ENCODE peak calls at places on chromosomes 4 and X, in seven cellular contexts. One of them, this sample, is unnamed.

GRCh38 chr4:2141762-2142520 is 82.8 kb downstream of the NAT8L start:
- DNase-seq in gastrocnemius medialis: no peak
- DNase-seq in activated B cell treated with CpG ODN at 0.5 μM for 24 hours: no peak
- DNase-seq in heart right ventricle: no peak
- DNase-seq in tibial nerve: no peak
- DNase-seq in BJ: no peak
- DNase-seq in thoracic aorta: no peak
- DNase-seq in this sample: no peak

GRCh38 chr4:48334900-48335384 is 6.4 kb upstream of the SLAIN2 start:
- DNase-seq in thoracic aorta: no peak
- DNase-seq in BJ: no peak
- DNase-seq in gastrocnemius medialis: no peak
- DNase-seq in tibial nerve: no peak
- DNase-seq in heart right ventricle: no peak
- DNase-seq in activated B cell treated with CpG ODN at 0.5 μM for 24 hours: no peak
- DNase-seq in this sample: no peak

GRCh38 chr4:150722908-150723362 is 141.0 kb downstream of the MAB21L2 start:
- DNase-seq in BJ: no peak
- DNase-seq in thoracic aorta: peak
- DNase-seq in gastrocnemius medialis: peak
- DNase-seq in heart right ventricle: peak
- DNase-seq in tibial nerve: peak
- DNase-seq in activated B cell treated with CpG ODN at 0.5 μM for 24 hours: no peak
- DNase-seq in this sample: no peak

GRCh38 chr4:154082760-154083530 is 294.1 kb upstream of the SFRP2 start:
- DNase-seq in gastrocnemius medialis: no peak
- DNase-seq in activated B cell treated with CpG ODN at 0.5 μM for 24 hours: no peak
- DNase-seq in heart right ventricle: no peak
- DNase-seq in thoracic aorta: no peak
- DNase-seq in tibial nerve: no peak
- DNase-seq in BJ: no peak
- DNase-seq in this sample: peak

GRCh38 chr4:6118201-6118600 is 82.1 kb downstream of the JAKMIP1 start:
- DNase-seq in activated B cell treated with CpG ODN at 0.5 μM for 24 hours: no peak
- DNase-seq in thoracic aorta: no peak
- DNase-seq in BJ: no peak
- DNase-seq in heart right ventricle: no peak
- DNase-seq in tibial nerve: no peak
- DNase-seq in gastrocnemius medialis: no peak
- DNase-seq in this sample: no peak

GRCh38 chr4:151226004-151226932 is 50.7 kb upstream of the PRSS48 start:
- DNase-seq in activated B cell treated with CpG ODN at 0.5 μM for 24 hours: no peak
- DNase-seq in BJ: peak
- DNase-seq in tibial nerve: no peak
- DNase-seq in gastrocnemius medialis: no peak
- DNase-seq in thoracic aorta: no peak
- DNase-seq in heart right ventricle: no peak
- DNase-seq in this sample: no peak

GRCh38 chr4:77050962-77051361 is 24.8 kb downstream of the CCNI start:
- DNase-seq in tibial nerve: no peak
- DNase-seq in BJ: no peak
- DNase-seq in activated B cell treated with CpG ODN at 0.5 μM for 24 hours: no peak
- DNase-seq in heart right ventricle: no peak
- DNase-seq in thoracic aorta: no peak
- DNase-seq in gastrocnemius medialis: no peak
- DNase-seq in this sample: no peak

GRCh38 chrX:150680974-150681373 is 12.2 kb upstream of the MTMR1 start:
- DNase-seq in tibial nerve: no peak
- DNase-seq in BJ: no peak
- DNase-seq in heart right ventricle: no peak
- DNase-seq in gastrocnemius medialis: no peak
- DNase-seq in thoracic aorta: no peak
- DNase-seq in activated B cell treated with CpG ODN at 0.5 μM for 24 hours: no peak
- DNase-seq in this sample: no peak

GRCh38 chrX:41677661-41678060 is 11.1 kb upstream of the GPR34 start:
- DNase-seq in BJ: no peak
- DNase-seq in activated B cell treated with CpG ODN at 0.5 μM for 24 hours: no peak
- DNase-seq in thoracic aorta: no peak
- DNase-seq in heart right ventricle: no peak
- DNase-seq in tibial nerve: no peak
- DNase-seq in gastrocnemius medialis: no peak
- DNase-seq in this sample: no peak

GRCh38 chrX:13305091-13305490 is 14.8 kb downstream of the ATXN3L start:
- DNase-seq in thoracic aorta: no peak
- DNase-seq in heart right ventricle: no peak
- DNase-seq in tibial nerve: no peak
- DNase-seq in gastrocnemius medialis: no peak
- DNase-seq in activated B cell treated with CpG ODN at 0.5 μM for 24 hours: no peak
- DNase-seq in BJ: no peak
- DNase-seq in this sample: no peak

GRCh38 chr4:99783940-99784339 is 32.7 kb upstream of the DAPP1 start:
- DNase-seq in thoracic aorta: no peak
- DNase-seq in gastrocnemius medialis: no peak
- DNase-seq in tibial nerve: no peak
- DNase-seq in heart right ventricle: no peak
- DNase-seq in activated B cell treated with CpG ODN at 0.5 μM for 24 hours: no peak
- DNase-seq in BJ: no peak
- DNase-seq in this sample: no peak

GRCh38 chrX:23919706-23920320 is 12.0 kb downstream of the CXorf58 start:
- DNase-seq in heart right ventricle: no peak
- DNase-seq in thoracic aorta: no peak
- DNase-seq in BJ: no peak
- DNase-seq in gastrocnemius medialis: no peak
- DNase-seq in tibial nerve: no peak
- DNase-seq in activated B cell treated with CpG ODN at 0.5 μM for 24 hours: no peak
- DNase-seq in this sample: peak

GRCh38 chrX:107447642-107448041 is 1.8 kb upstream of the FRMPD3 start:
- DNase-seq in activated B cell treated with CpG ODN at 0.5 μM for 24 hours: no peak
- DNase-seq in tibial nerve: no peak
- DNase-seq in heart right ventricle: no peak
- DNase-seq in BJ: no peak
- DNase-seq in thoracic aorta: no peak
- DNase-seq in gastrocnemius medialis: no peak
- DNase-seq in this sample: no peak

GRCh38 chrX:107450823-107451509 is 1.5 kb downstream of the FRMPD3 start:
- DNase-seq in thoracic aorta: no peak
- DNase-seq in gastrocnemius medialis: no peak
- DNase-seq in tibial nerve: no peak
- DNase-seq in BJ: no peak
- DNase-seq in activated B cell treated with CpG ODN at 0.5 μM for 24 hours: no peak
- DNase-seq in heart right ventricle: no peak
- DNase-seq in this sample: peak

GRCh38 chrX:107451754-107452153 is 2.3 kb downstream of the FRMPD3 start:
- DNase-seq in activated B cell treated with CpG ODN at 0.5 μM for 24 hours: no peak
- DNase-seq in BJ: no peak
- DNase-seq in gastrocnemius medialis: no peak
- DNase-seq in heart right ventricle: no peak
- DNase-seq in thoracic aorta: no peak
- DNase-seq in tibial nerve: no peak
- DNase-seq in this sample: no peak

GRCh38 chrX:107449490-107450175 is at the start of gene FRMPD3:
- DNase-seq in thoracic aorta: no peak
- DNase-seq in BJ: no peak
- DNase-seq in activated B cell treated with CpG ODN at 0.5 μM for 24 hours: no peak
- DNase-seq in gastrocnemius medialis: no peak
- DNase-seq in tibial nerve: no peak
- DNase-seq in heart right ventricle: no peak
- DNase-seq in this sample: no peak

DNA sequence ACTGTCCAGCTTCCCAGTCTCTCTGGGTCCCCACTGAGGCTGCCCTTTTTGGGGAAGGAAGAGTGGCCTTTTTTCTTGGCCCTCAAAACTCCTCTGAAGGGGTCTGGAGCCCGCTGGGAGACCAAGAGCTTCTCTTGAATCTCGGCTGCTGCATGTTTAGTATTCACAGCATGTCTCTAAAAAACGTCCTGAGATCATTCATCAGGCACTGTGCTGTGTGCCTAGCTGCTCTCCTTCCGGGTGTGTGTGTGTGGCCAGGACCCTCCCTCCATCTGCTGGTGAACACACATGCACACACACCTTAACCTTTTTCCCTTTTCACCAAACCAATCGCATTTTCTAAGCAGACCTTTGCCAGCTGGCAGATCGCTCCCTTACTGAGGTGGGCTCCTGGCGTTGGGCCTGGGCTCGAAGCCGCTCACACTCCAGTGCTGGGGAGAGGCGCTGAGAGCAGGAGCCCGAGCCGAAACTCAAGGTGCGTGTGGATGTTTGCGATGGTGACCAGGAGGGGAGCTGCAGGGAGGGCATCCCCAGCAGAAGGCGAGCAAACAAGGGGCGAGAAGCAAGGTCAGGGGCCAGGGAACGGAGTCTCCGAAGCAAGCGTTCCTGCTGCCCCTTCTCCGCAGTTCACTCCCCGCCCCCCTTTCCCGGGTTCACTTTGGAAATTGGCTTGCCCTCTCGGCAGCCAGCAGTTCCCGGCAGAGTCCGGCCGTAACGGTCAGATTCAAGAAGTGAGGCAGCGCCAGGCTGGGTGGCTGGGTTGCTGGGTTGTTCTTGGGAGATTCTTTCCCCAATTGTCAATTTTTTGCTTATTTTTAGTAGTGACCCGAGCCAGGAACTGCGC is 605 bp upstream of the FRMPD3 start:
- DNase-seq in gastrocnemius medialis: no peak
- DNase-seq in activated B cell treated with CpG ODN at 0.5 μM for 24 hours: no peak
- DNase-seq in tibial nerve: no peak
- DNase-seq in heart right ventricle: no peak
- DNase-seq in BJ: no peak
- DNase-seq in thoracic aorta: no peak
- DNase-seq in this sample: peak
- TF ChIP-seq CTCF in gastrocnemius medialis: no peak
- TF ChIP-seq CTCF in activated B cell treated with CpG ODN at 0.5 μM for 24 hours: no peak
- TF ChIP-seq CTCF in tibial nerve: no peak
- TF ChIP-seq CTCF in heart right ventricle: no peak
- TF ChIP-seq CTCF in BJ: no peak
- TF ChIP-seq CTCF in thoracic aorta: no peak
- TF ChIP-seq CTCF in this sample: no peak

GRCh38 chr4:83054928-83055327 is 19.9 kb downstream of the COPS4 start:
- DNase-seq in activated B cell treated with CpG ODN at 0.5 μM for 24 hours: no peak
- DNase-seq in tibial nerve: no peak
- DNase-seq in BJ: no peak
- DNase-seq in gastrocnemius medialis: no peak
- DNase-seq in thoracic aorta: no peak
- DNase-seq in heart right ventricle: no peak
- DNase-seq in this sample: no peak
- TF ChIP-seq CTCF in activated B cell treated with CpG ODN at 0.5 μM for 24 hours: no peak
- TF ChIP-seq CTCF in tibial nerve: no peak
- TF ChIP-seq CTCF in BJ: peak
- TF ChIP-seq CTCF in gastrocnemius medialis: no peak
- TF ChIP-seq CTCF in thoracic aorta: no peak
- TF ChIP-seq CTCF in heart right ventricle: no peak
- TF ChIP-seq CTCF in this sample: peak

GRCh38 chrX:55907968-55908607 is 190.5 kb downstream of the RRAGB start:
- DNase-seq in gastrocnemius medialis: no peak
- DNase-seq in thoracic aorta: no peak
- DNase-seq in BJ: no peak
- DNase-seq in heart right ventricle: peak
- DNase-seq in activated B cell treated with CpG ODN at 0.5 μM for 24 hours: peak
- DNase-seq in tibial nerve: no peak
- DNase-seq in this sample: peak
- TF ChIP-seq CTCF in gastrocnemius medialis: no peak
- TF ChIP-seq CTCF in thoracic aorta: peak
- TF ChIP-seq CTCF in BJ: peak
- TF ChIP-seq CTCF in heart right ventricle: peak
- TF ChIP-seq CTCF in activated B cell treated with CpG ODN at 0.5 μM for 24 hours: no peak
- TF ChIP-seq CTCF in tibial nerve: peak
- TF ChIP-seq CTCF in this sample: peak

GRCh38 chrX:154546354-154547244 is at the start of gene G6PD:
- DNase-seq in heart right ventricle: no peak
- DNase-seq in activated B cell treated with CpG ODN at 0.5 μM for 24 hours: peak
- DNase-seq in BJ: no peak
- DNase-seq in tibial nerve: peak
- DNase-seq in thoracic aorta: no peak
- DNase-seq in gastrocnemius medialis: no peak
- DNase-seq in this sample: peak
- TF ChIP-seq CTCF in heart right ventricle: no peak
- TF ChIP-seq CTCF in activated B cell treated with CpG ODN at 0.5 μM for 24 hours: no peak
- TF ChIP-seq CTCF in BJ: no peak
- TF ChIP-seq CTCF in tibial nerve: no peak
- TF ChIP-seq CTCF in thoracic aorta: no peak
- TF ChIP-seq CTCF in gastrocnemius medialis: no peak
- TF ChIP-seq CTCF in this sample: no peak

DNA sequence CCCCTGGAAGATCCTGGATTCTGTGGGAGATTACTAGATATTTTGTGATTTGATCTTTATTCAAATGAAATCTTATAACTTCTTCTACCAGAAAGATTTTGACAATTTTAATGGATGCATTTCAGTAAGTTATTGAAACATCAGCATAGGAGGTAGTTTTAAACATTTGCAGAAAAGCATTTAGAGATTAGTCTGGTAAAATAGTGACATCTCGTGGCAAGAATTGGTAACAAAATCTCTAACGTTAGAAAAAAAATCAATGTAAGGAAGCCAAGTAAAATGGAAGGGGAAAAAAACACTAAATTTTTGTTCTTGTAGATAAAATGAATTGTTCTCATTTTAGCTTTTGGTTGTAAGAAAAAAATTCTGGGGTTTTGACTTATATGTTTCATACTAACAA is 73.3 kb downstream of the TASL start:
- DNase-seq in thoracic aorta: no peak
- DNase-seq in gastrocnemius medialis: no peak
- DNase-seq in BJ: no peak
- DNase-seq in activated B cell treated with CpG ODN at 0.5 μM for 24 hours: no peak
- DNase-seq in heart right ventricle: no peak
- DNase-seq in tibial nerve: no peak
- DNase-seq in this sample: no peak
- TF ChIP-seq CTCF in thoracic aorta: peak
- TF ChIP-seq CTCF in gastrocnemius medialis: no peak
- TF ChIP-seq CTCF in BJ: peak
- TF ChIP-seq CTCF in activated B cell treated with CpG ODN at 0.5 μM for 24 hours: no peak
- TF ChIP-seq CTCF in heart right ventricle: peak
- TF ChIP-seq CTCF in tibial nerve: peak
- TF ChIP-seq CTCF in this sample: peak

DNA sequence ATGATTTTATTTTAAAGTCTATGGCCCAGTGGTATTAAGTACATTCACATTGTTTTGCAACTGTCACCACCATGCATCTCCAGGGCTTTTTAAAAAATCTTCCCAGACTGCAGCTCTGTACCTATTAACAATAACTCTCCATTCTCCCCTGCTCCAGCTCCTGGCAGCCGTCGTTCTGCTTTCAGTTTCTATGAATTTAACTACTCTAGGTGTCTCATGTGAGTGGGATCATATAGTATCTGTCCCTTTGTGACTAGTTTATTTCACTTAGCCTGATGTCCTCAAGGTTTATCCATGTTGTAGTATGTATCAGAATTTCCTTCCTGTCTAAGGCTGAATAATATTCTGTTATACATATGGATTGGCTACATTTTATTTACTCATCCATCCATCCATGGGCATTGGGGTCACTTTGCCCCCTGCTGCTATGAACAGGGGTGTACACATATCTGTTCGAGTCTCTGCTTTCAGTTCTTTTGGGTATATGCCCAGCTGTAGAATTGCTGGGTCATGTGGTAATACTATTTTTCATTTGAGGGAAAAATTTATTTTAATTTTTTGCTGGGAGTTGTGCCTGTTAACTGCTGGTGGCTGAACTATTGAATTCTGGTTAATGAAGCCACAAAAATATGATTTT is 131.3 kb downstream of the ARHGAP10 start:
- DNase-seq in thoracic aorta: no peak
- DNase-seq in tibial nerve: no peak
- DNase-seq in BJ: no peak
- DNase-seq in heart right ventricle: no peak
- DNase-seq in gastrocnemius medialis: no peak
- DNase-seq in activated B cell treated with CpG ODN at 0.5 μM for 24 hours: no peak
- DNase-seq in this sample: no peak
- TF ChIP-seq CTCF in thoracic aorta: no peak
- TF ChIP-seq CTCF in tibial nerve: no peak
- TF ChIP-seq CTCF in BJ: no peak
- TF ChIP-seq CTCF in heart right ventricle: no peak
- TF ChIP-seq CTCF in gastrocnemius medialis: no peak
- TF ChIP-seq CTCF in activated B cell treated with CpG ODN at 0.5 μM for 24 hours: no peak
- TF ChIP-seq CTCF in this sample: no peak

GRCh38 chr4:54228563-54229501 is at the start of gene PDGFRA:
- DNase-seq in gastrocnemius medialis: peak
- DNase-seq in BJ: peak
- DNase-seq in activated B cell treated with CpG ODN at 0.5 μM for 24 hours: no peak
- DNase-seq in tibial nerve: peak
- DNase-seq in thoracic aorta: no peak
- DNase-seq in heart right ventricle: peak
- DNase-seq in this sample: no peak
- TF ChIP-seq CTCF in gastrocnemius medialis: no peak
- TF ChIP-seq CTCF in BJ: no peak
- TF ChIP-seq CTCF in activated B cell treated with CpG ODN at 0.5 μM for 24 hours: no peak
- TF ChIP-seq CTCF in tibial nerve: no peak
- TF ChIP-seq CTCF in thoracic aorta: no peak
- TF ChIP-seq CTCF in heart right ventricle: no peak
- TF ChIP-seq CTCF in this sample: no peak